ENCODE peak calls at places on chromosomes 3 and 15, in eight cellular contexts. One of them, this sample, is unnamed.

GRCh38 chr15:66655997-66656396 is 46.0 kb upstream of the SMAD6 start:
- DNase-seq in endothelial cell of umbilical vein: no peak
- DNase-seq in esophagus squamous epithelium: no peak
- DNase-seq in K562: no peak
- DNase-seq in ovary: no peak
- DNase-seq in HCT116: no peak
- DNase-seq in upper lobe of left lung: no peak
- DNase-seq in erythroblast: no peak
- DNase-seq in this sample: no peak

GRCh38 chr3:176995946-176996345 is 201.3 kb downstream of the TBL1XR1 start:
- DNase-seq in endothelial cell of umbilical vein: no peak
- DNase-seq in esophagus squamous epithelium: no peak
- DNase-seq in K562: no peak
- DNase-seq in ovary: no peak
- DNase-seq in HCT116: no peak
- DNase-seq in upper lobe of left lung: no peak
- DNase-seq in erythroblast: no peak
- DNase-seq in this sample: no peak

GRCh38 chr3:154105218-154105975 is 15.8 kb upstream of the ARHGEF26 start:
- DNase-seq in endothelial cell of umbilical vein: no peak
- DNase-seq in esophagus squamous epithelium: no peak
- DNase-seq in K562: no peak
- DNase-seq in ovary: no peak
- DNase-seq in HCT116: no peak
- DNase-seq in upper lobe of left lung: no peak
- DNase-seq in erythroblast: no peak
- DNase-seq in this sample: no peak

GRCh38 chr15:89187911-89188514 is 33.4 kb downstream of the RLBP1 start:
- DNase-seq in endothelial cell of umbilical vein: no peak
- DNase-seq in esophagus squamous epithelium: no peak
- DNase-seq in K562: no peak
- DNase-seq in ovary: no peak
- DNase-seq in HCT116: no peak
- DNase-seq in upper lobe of left lung: peak
- DNase-seq in erythroblast: no peak
- DNase-seq in this sample: no peak

GRCh38 chr3:188421151-188421821 is 267.3 kb downstream of the LPP start:
- DNase-seq in endothelial cell of umbilical vein: peak
- DNase-seq in esophagus squamous epithelium: no peak
- DNase-seq in K562: no peak
- DNase-seq in ovary: no peak
- DNase-seq in HCT116: no peak
- DNase-seq in upper lobe of left lung: no peak
- DNase-seq in erythroblast: no peak
- DNase-seq in this sample: no peak

GRCh38 chr3:52017467-52018065 is 21.9 kb upstream of the RPL29 start:
- DNase-seq in endothelial cell of umbilical vein: no peak
- DNase-seq in esophagus squamous epithelium: no peak
- DNase-seq in K562: no peak
- DNase-seq in ovary: no peak
- DNase-seq in HCT116: no peak
- DNase-seq in upper lobe of left lung: no peak
- DNase-seq in erythroblast: no peak
- DNase-seq in this sample: no peak

GRCh38 chr3:151395806-151396205 is 11.3 kb upstream of the P2RY12 start:
- DNase-seq in endothelial cell of umbilical vein: no peak
- DNase-seq in esophagus squamous epithelium: no peak
- DNase-seq in K562: no peak
- DNase-seq in ovary: no peak
- DNase-seq in HCT116: no peak
- DNase-seq in upper lobe of left lung: no peak
- DNase-seq in erythroblast: no peak
- DNase-seq in this sample: no peak

GRCh38 chr15:52261498-52262242 is 33.9 kb downstream of the MYO5C start:
- DNase-seq in endothelial cell of umbilical vein: peak
- DNase-seq in esophagus squamous epithelium: no peak
- DNase-seq in K562: no peak
- DNase-seq in ovary: no peak
- DNase-seq in HCT116: peak
- DNase-seq in upper lobe of left lung: no peak
- DNase-seq in erythroblast: peak
- DNase-seq in this sample: peak

GRCh38 chr15:57025264-57025939 is 107.0 kb downstream of the TCF12 start:
- DNase-seq in endothelial cell of umbilical vein: no peak
- DNase-seq in esophagus squamous epithelium: no peak
- DNase-seq in K562: no peak
- DNase-seq in ovary: no peak
- DNase-seq in HCT116: no peak
- DNase-seq in upper lobe of left lung: no peak
- DNase-seq in erythroblast: no peak
- DNase-seq in this sample: no peak

GRCh38 chr15:25062551-25063430 is 108.0 kb downstream of the SNRPN start:
- DNase-seq in endothelial cell of umbilical vein: no peak
- DNase-seq in esophagus squamous epithelium: no peak
- DNase-seq in K562: no peak
- DNase-seq in ovary: no peak
- DNase-seq in HCT116: no peak
- DNase-seq in upper lobe of left lung: no peak
- DNase-seq in erythroblast: no peak
- DNase-seq in this sample: no peak

GRCh38 chr3:25532763-25533162 is 104.7 kb downstream of the RARB start:
- DNase-seq in endothelial cell of umbilical vein: no peak
- DNase-seq in esophagus squamous epithelium: no peak
- DNase-seq in K562: peak
- DNase-seq in ovary: no peak
- DNase-seq in HCT116: peak
- DNase-seq in upper lobe of left lung: no peak
- DNase-seq in erythroblast: peak
- DNase-seq in this sample: no peak

GRCh38 chr3:83500422-83500821 is 1458.4 kb upstream of the CADM2 start:
- DNase-seq in endothelial cell of umbilical vein: no peak
- DNase-seq in esophagus squamous epithelium: no peak
- DNase-seq in K562: no peak
- DNase-seq in ovary: no peak
- DNase-seq in HCT116: no peak
- DNase-seq in upper lobe of left lung: no peak
- DNase-seq in erythroblast: no peak
- DNase-seq in this sample: no peak

GRCh38 chr15:70829366-70830166 is 24.4 kb downstream of the LARP6 start:
- DNase-seq in endothelial cell of umbilical vein: no peak
- DNase-seq in esophagus squamous epithelium: no peak
- DNase-seq in K562: no peak
- DNase-seq in ovary: no peak
- DNase-seq in HCT116: no peak
- DNase-seq in upper lobe of left lung: no peak
- DNase-seq in erythroblast: no peak
- DNase-seq in this sample: peak

GRCh38 chr15:66302489-66302888 is 9.1 kb downstream of the DIS3L start:
- DNase-seq in endothelial cell of umbilical vein: no peak
- DNase-seq in esophagus squamous epithelium: no peak
- DNase-seq in K562: no peak
- DNase-seq in ovary: no peak
- DNase-seq in HCT116: no peak
- DNase-seq in upper lobe of left lung: no peak
- DNase-seq in erythroblast: no peak
- DNase-seq in this sample: no peak

GRCh38 chr3:104564045-104564643 is 802.6 kb upstream of the ALCAM start:
- DNase-seq in endothelial cell of umbilical vein: peak
- DNase-seq in esophagus squamous epithelium: no peak
- DNase-seq in K562: peak
- DNase-seq in ovary: peak
- DNase-seq in HCT116: peak
- DNase-seq in upper lobe of left lung: no peak
- DNase-seq in erythroblast: peak
- DNase-seq in this sample: no peak

GRCh38 chr3:12372762-12373280 is 84.0 kb downstream of the PPARG start:
- DNase-seq in endothelial cell of umbilical vein: no peak
- DNase-seq in esophagus squamous epithelium: no peak
- DNase-seq in K562: no peak
- DNase-seq in ovary: no peak
- DNase-seq in HCT116: no peak
- DNase-seq in upper lobe of left lung: no peak
- DNase-seq in erythroblast: no peak
- DNase-seq in this sample: no peak

GRCh38 chr3:63228677-63229076 is 49.4 kb upstream of the SYNPR start:
- DNase-seq in endothelial cell of umbilical vein: peak
- DNase-seq in esophagus squamous epithelium: no peak
- DNase-seq in K562: peak
- DNase-seq in ovary: no peak
- DNase-seq in HCT116: peak
- DNase-seq in upper lobe of left lung: no peak
- DNase-seq in erythroblast: peak
- DNase-seq in this sample: no peak

DNA sequence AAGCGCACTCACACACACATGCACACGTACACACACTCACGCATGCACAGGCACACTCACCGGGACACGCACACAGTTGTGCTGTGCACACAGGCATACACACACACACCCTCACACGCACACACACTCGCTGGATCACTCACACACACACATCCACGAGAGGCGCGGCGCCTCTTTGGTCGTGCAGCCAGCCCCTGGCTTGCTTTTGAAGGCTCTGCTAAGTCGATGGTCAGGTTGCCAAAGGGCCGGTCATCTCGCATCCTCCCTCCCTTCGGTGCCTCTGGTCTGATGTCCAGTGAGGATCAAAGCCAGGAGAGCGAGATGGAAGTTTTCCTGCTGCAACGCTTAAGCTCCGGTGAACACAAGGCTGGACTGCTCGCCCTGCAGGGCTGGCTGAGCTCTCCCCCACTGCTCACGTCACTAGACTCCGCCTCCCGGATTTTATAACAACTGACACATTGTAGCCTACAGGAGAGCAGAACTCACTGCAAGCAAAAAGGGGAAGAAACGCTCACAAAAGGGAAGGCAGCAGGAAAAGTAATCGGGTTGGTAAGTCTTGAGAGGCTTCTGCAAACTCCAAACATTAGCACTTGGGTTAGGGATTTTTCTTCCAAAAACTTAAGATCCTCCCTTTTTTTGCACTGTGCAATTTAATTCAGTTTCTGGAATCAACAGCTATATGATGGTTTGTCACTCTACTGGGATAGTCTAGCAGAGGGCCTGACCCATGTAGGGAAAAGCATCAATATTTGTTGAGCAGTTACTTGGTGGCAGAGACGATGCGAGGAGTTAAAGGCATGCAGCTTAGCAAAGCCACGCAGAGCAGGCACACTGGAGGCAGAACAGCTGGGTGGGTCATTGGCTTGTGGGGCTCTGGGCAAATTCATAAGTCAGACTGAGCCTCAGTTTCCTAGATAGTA is at the start of gene SRGAP3:
- DNase-seq in endothelial cell of umbilical vein: peak
- DNase-seq in esophagus squamous epithelium: peak
- DNase-seq in K562: peak
- DNase-seq in ovary: peak
- DNase-seq in HCT116: peak
- DNase-seq in upper lobe of left lung: peak
- DNase-seq in erythroblast: peak
- DNase-seq in this sample: peak
- TF ChIP-seq POLR2A in endothelial cell of umbilical vein: no peak
- TF ChIP-seq POLR2A in esophagus squamous epithelium: peak
- TF ChIP-seq POLR2A in K562: no peak
- TF ChIP-seq POLR2A in ovary: no peak
- TF ChIP-seq POLR2A in HCT116: no peak
- TF ChIP-seq POLR2A in upper lobe of left lung: no peak
- TF ChIP-seq POLR2A in erythroblast: no peak
- TF ChIP-seq POLR2A in this sample: peak

DNA sequence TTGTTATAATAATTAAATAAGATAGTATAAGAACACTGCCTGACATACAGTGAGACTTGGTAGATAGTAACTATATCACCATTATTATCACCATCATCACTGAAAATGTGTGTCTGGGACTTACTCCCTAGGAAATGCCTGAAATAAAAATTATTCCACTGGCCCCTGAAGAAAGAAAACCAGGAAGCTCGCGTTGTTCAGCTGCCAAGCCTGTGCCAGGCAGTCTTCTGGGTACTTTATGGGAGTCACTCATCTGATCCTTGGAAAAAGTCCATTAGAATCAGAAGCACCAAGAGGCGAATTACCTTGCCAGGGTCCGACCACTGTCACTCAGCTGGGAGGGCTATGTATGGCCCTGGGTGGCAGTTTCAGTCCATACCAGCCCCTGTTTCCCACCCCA is 220.3 kb upstream of the TPM1 start:
- DNase-seq in endothelial cell of umbilical vein: no peak
- DNase-seq in esophagus squamous epithelium: no peak
- DNase-seq in K562: no peak
- DNase-seq in ovary: no peak
- DNase-seq in HCT116: no peak
- DNase-seq in upper lobe of left lung: no peak
- DNase-seq in erythroblast: no peak
- DNase-seq in this sample: no peak
- TF ChIP-seq POLR2A in endothelial cell of umbilical vein: no peak
- TF ChIP-seq POLR2A in esophagus squamous epithelium: no peak
- TF ChIP-seq POLR2A in K562: no peak
- TF ChIP-seq POLR2A in ovary: no peak
- TF ChIP-seq POLR2A in HCT116: no peak
- TF ChIP-seq POLR2A in upper lobe of left lung: no peak
- TF ChIP-seq POLR2A in erythroblast: no peak
- TF ChIP-seq POLR2A in this sample: no peak

DNA sequence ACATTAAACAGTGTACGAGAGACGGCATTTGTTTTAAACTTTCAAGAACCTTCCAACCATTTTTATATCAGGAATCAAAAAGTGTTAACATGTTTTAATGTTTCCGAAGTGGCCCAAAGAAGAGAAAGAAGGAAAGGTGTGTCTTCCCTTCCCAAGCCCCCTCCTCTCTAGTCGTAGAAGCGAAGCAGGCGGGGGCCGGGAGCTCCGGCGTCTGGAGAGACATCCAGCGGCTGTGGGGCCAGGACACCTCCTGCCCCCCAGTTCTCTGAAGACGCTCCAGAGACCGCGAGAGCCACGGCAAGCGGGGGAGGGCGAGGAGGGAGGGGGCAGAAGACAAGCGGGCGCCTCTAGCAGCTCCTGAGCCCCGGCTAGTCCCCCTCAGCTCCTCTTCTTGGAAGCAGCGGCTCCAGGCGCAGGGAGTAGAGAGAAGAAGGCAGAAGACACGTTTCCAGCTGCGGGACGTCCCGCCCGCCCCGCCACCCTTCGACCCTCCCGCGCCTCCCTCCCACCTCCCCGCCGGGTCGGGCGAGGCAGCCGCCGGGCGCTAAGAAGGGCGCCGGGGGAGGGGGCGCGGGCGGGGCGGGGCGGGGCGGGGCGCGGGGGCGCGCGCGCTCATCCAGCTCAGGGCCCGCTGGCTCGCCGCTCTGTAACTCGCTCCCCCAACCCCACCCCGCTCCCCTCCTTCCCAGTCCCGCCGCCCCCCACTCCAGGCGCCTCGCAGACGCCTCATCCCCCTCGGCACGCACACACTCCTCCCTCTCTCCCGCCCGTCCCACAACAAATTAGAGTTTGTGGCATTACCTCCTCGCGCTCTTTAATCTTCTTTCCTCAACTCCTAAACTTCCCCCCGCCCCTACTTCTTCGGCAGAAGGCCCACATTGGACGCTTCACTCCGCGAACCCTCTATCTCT is at the start of gene ZBTB20:
- DNase-seq in endothelial cell of umbilical vein: peak
- DNase-seq in esophagus squamous epithelium: no peak
- DNase-seq in K562: peak
- DNase-seq in ovary: peak
- DNase-seq in HCT116: peak
- DNase-seq in upper lobe of left lung: peak
- DNase-seq in erythroblast: peak
- DNase-seq in this sample: peak
- TF ChIP-seq POLR2A in endothelial cell of umbilical vein: peak
- TF ChIP-seq POLR2A in esophagus squamous epithelium: peak
- TF ChIP-seq POLR2A in K562: peak
- TF ChIP-seq POLR2A in ovary: peak
- TF ChIP-seq POLR2A in HCT116: no peak
- TF ChIP-seq POLR2A in upper lobe of left lung: peak
- TF ChIP-seq POLR2A in erythroblast: peak
- TF ChIP-seq POLR2A in this sample: peak

GRCh38 chr15:31266712-31267111 is 59.9 kb upstream of the KLF13 start:
- DNase-seq in endothelial cell of umbilical vein: no peak
- DNase-seq in esophagus squamous epithelium: no peak
- DNase-seq in K562: no peak
- DNase-seq in ovary: no peak
- DNase-seq in HCT116: no peak
- DNase-seq in upper lobe of left lung: no peak
- DNase-seq in erythroblast: no peak
- DNase-seq in this sample: no peak
- TF ChIP-seq POLR2A in endothelial cell of umbilical vein: no peak
- TF ChIP-seq POLR2A in esophagus squamous epithelium: no peak
- TF ChIP-seq POLR2A in K562: no peak
- TF ChIP-seq POLR2A in ovary: no peak
- TF ChIP-seq POLR2A in HCT116: no peak
- TF ChIP-seq POLR2A in upper lobe of left lung: no peak
- TF ChIP-seq POLR2A in erythroblast: no peak
- TF ChIP-seq POLR2A in this sample: no peak

This sample was measured in H54.